ENCODE peak calls at places on chromosomes 3 and 15, in four cellular contexts. P is fibroblast of the aortic adventitia, K is amniotic stem cell, Q is glomerular endothelial cell. W is an unnamed sample.

GRCh38 chr3:18712713-18713575 is 287.8 kb upstream of the SATB1 start:
- DNase-seq in Q (no peak), P (no peak), K (no peak), W (no peak)

GRCh38 chr3:12663311-12663935 is 494 bp downstream of the RAF1 start:
- DNase-seq in K (no peak), P (no peak), Q (no peak), W (no peak)

GRCh38 chr3:32614956-32615355 is 44.3 kb upstream of the DYNC1LI1 start:
- DNase-seq in Q (peak), P (peak), K (peak), W (no peak)

GRCh38 chr15:64642875-64643274 is 132.5 kb downstream of the RBPMS2 start:
- DNase-seq in K (no peak), P (no peak), Q (no peak), W (no peak)

GRCh38 chr3:14511623-14511965 is 28.5 kb downstream of the GRIP2 start:
- DNase-seq in Q (no peak), K (no peak), P (no peak), W (no peak)

GRCh38 chr3:35932995-35933394 is 293.7 kb downstream of the ARPP21 start:
- DNase-seq in K (peak), Q (peak), P (peak), W (no peak)

GRCh38 chr3:144921710-144922109 is 950.1 kb downstream of the DIPK2A start:
- DNase-seq in Q (no peak), K (no peak), P (no peak), W (no peak)

GRCh38 chr15:48876057-48876456 is 1.9 kb upstream of the EID1 start:
- DNase-seq in P (no peak), Q (no peak), K (no peak), W (no peak)

GRCh38 chr15:88979674-88980073 is 66.5 kb upstream of the MFGE8 start:
- DNase-seq in K (no peak), Q (no peak), P (no peak), W (peak)

GRCh38 chr15:60390931-60391501 is 6.8 kb downstream of the ANXA2 start:
- DNase-seq in K (peak), P (peak), Q (no peak), W (peak)

GRCh38 chr3:144114767-144115166 is 143.1 kb downstream of the DIPK2A start:
- DNase-seq in K (no peak), Q (no peak), P (peak), W (no peak)

GRCh38 chr15:53549697-53550315 is 209.7 kb downstream of the WDR72 start:
- DNase-seq in Q (no peak), P (no peak), K (no peak), W (no peak)